ENCODE peak calls at places on chromosomes 12 and 14, in six cellular contexts. H, M, P, J, G and K are unnamed samples.
A peak's percentile ranks its signal among the peaks of the same experiment; 100 is the strongest.

GRCh38 chr14:95518045-95518751 is 1.7 kb upstream of the SYNE3 start:
- DNase-seq in J (no peak), G (no peak), M (no peak), P (no peak), H (no peak), K (no peak)

GRCh38 chr12:74337951-74338350 is 199.7 kb upstream of the ATXN7L3B start:
- DNase-seq in P (no peak), M (no peak), G (no peak), J (no peak), H (peak; percentile 44), K (no peak)

GRCh38 chr12:70757830-70758493 is 120.7 kb upstream of the PTPRB start:
- DNase-seq in J (peak; percentile 45), M (no peak), H (no peak), G (no peak), P (peak; percentile 46), K (no peak)

GRCh38 chr12:49496417-49497360 is 42.1 kb upstream of the KCNH3 start:
- DNase-seq in P (peak; percentile 5), M (no peak), G (no peak), H (no peak), J (no peak), K (no peak)

GRCh38 chr14:100393906-100394732 is 71.0 kb downstream of the SLC25A47 start:
- DNase-seq in M (no peak), G (no peak), P (no peak), H (no peak), J (no peak), K (no peak)

GRCh38 chr14:99671230-99672224 is 12.6 kb upstream of the CYP46A1 start:
- DNase-seq in H (no peak), P (peak; percentile 94), J (no peak), M (peak; percentile 40), G (no peak), K (no peak)

GRCh38 chr12:127165567-127166392 is 1101.2 kb upstream of the TMEM132C start:
- DNase-seq in P (peak; percentile 97), G (peak; percentile 81), M (peak; percentile 96), H (peak; percentile 44), J (peak; percentile 72), K (peak; percentile 91)

GRCh38 chr14:100130471-100130870 is 29.0 kb downstream of the DEGS2 start:
- DNase-seq in M (no peak), P (no peak), J (no peak), H (no peak), G (no peak), K (no peak)

GRCh38 chr12:53103860-53104305 is 597 bp downstream of the SOAT2 start:
- DNase-seq in H (no peak), M (no peak), P (no peak), G (no peak), J (no peak), K (no peak)

GRCh38 chr12:71061451-71061850 is 96.3 kb downstream of the TSPAN8 start:
- DNase-seq in H (no peak), J (no peak), G (no peak), M (no peak), P (no peak), K (no peak)

GRCh38 chr14:99274346-99275221 is 2.6 kb upstream of the BCL11B start:
- DNase-seq in M (peak; percentile 89), G (peak; percentile 77), J (peak; percentile 96), H (peak; percentile 77), P (peak; percentile 97), K (peak; percentile 93)

GRCh38 chr14:92397140-92397815 is 74.3 kb downstream of the SLC24A4 start:
- DNase-seq in P (no peak), G (peak; percentile 69), H (peak; percentile 37), J (no peak), M (no peak), K (no peak)

GRCh38 chr14:99475179-99475578 is 5.5 kb downstream of the SETD3 start:
- DNase-seq in M (no peak), P (no peak), G (no peak), J (peak; percentile 28), H (no peak), K (no peak)

GRCh38 chr14:105294142-105294597 is 6.6 kb downstream of the BRF1 start:
- DNase-seq in P (peak; percentile 16), J (no peak), G (no peak), M (peak; percentile 77), H (no peak), K (no peak)

GRCh38 chr12:20154060-20154459 is 214.3 kb upstream of the PDE3A start:
- DNase-seq in G (no peak), M (no peak), J (no peak), P (no peak), H (no peak), K (no peak)

GRCh38 chr12:19688489-19688888 is 249.2 kb downstream of the AEBP2 start:
- DNase-seq in M (no peak), G (no peak), J (no peak), H (no peak), P (no peak), K (no peak)

GRCh38 chr12:12896261-12896660 is 4.9 kb downstream of the GPRC5A start:
- DNase-seq in J (no peak), P (no peak), M (no peak), G (no peak), H (peak; percentile 76), K (no peak)

GRCh38 chr12:29026419-29026818 is 122.7 kb upstream of the FAR2 start:
- DNase-seq in H (no peak), J (no peak), M (no peak), P (no peak), G (no peak), K (no peak)

DNA sequence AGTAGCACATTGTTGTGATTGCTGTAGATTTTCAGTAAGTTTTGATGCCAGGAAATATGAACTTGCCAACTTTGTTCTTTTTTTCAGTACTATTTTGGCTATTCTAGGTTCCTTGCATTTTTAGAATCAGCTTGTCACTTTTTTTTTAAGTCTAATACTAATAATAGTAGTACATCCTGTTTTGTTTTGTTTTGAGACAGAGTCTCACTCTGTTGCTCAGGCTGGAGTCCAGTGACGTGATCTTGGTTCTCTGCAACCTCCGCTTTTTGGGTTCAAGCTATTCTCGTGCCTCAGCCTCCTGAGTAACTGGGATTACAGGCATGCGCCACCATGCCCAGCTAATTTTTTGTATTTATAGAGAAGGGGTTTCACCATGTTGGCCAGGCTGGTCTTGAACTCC is 16.5 kb downstream of the PWP1 start:
- DNase-seq in P (no peak), M (no peak), H (no peak), G (no peak), J (no peak), K (no peak)
- H3K27ac ChIP-seq in P (no peak overlapping the region), M (no peak overlapping the region), H (no peak overlapping the region), G (no peak overlapping the region), J (no peak overlapping the region), K (no peak overlapping the region)

DNA sequence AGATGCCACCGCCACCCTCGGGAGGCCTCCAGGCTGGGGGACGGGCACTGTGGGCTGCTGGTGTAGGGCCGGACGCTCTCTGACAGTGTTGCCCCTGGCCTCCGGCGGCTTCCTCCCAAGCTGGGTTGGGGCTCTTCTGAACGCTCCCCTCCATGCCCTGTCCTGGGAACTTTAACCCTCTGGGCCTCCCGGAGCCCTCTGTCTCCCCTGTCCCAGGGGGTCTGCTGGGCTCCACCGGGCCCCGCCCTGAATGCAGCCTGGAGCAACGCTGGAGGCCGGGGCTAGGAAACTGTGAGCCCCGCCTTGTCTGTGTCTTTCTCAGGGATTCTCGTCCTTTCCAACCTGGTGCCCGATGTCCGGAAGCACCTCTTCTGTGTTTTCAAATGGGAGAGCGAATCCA is 45.7 kb upstream of the FBRSL1 start:
- DNase-seq in P (no peak), M (no peak), H (no peak), G (no peak), J (no peak), K (no peak)
- H3K27ac ChIP-seq in P (no peak overlapping the region), M (no peak overlapping the region), H (no peak overlapping the region), G (peak overlapping the region; percentile 74), J (no peak overlapping the region), K (no peak overlapping the region)

DNA sequence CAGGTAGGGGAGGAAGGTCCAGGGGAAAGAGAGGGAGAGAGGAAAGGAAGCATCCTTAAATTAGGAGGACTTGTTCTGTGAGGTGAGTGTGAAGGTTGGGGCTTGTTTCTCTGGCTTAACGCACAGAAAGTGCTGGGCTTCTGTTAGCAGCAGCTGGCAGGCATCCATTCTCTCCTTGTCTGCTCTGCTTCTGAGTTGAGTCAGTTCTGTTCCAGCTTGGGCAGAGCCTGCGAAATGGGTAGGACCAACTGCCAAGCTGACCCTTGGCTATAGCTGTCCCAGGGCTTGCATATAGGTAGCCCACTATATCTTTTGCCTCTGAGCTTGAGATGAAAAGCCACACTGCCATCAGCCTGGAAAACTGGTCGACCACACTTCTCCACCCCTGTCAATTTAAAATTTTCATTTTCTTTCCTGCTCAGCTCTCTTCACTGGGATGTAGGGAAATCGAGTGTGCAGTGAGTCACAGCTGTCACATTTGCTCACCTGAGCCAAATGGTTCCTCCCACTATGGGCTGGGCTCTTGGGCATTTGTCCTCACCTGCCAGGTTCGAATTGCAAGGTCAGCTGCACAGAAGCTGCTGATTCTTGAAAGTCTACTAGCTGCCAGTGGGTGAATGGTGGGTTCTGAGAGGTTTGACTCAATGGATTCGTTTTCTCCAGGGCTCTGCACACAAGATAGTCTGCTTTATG is 256.4 kb upstream of the PWP1 start:
- DNase-seq in J (no peak), G (peak; percentile 36), H (peak; percentile 56), M (no peak), P (no peak), K (peak; percentile 89)
- H3K27ac ChIP-seq in J (no peak overlapping the region), G (no peak overlapping the region), H (peak overlapping the region; percentile 0), M (peak overlapping the region; percentile 38), P (no peak overlapping the region), K (peak overlapping the region; percentile 70)

DNA sequence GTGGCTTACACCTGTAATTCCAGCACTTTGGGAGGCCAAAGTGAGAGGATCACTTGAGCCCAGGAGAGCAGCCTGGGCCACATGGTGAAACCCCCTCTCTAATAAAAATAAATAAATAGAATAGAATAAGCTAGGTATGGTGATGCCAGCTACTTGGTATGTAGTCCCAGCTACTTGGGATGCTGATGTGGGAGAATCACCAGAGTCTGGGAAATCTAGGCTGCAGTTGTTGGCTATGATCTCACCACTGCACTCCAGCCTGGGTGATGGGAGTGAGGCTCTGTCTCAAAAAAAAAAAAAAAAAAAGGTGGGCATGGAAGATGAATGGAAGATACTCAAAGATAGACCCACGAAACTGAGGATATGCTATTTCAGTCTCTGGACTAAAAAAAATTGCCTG is 233.6 kb downstream of the FBXL14 start:
- DNase-seq in G (no peak), H (peak; percentile 7), J (no peak), P (no peak), M (no peak), K (no peak)
- H3K27ac ChIP-seq in G (no peak overlapping the region), H (no peak overlapping the region), J (no peak overlapping the region), P (no peak overlapping the region), M (no peak overlapping the region), K (no peak overlapping the region)